ENCODE peak calls at places on chromosomes 2 and 18, in five cellular contexts. R is CD4-positive, CD25-positive, alpha-beta regulatory T cell; Y is HCT116; U is pancreas; C is left ventricle myocardium inferior. S is an unnamed sample.
A peak's percentile ranks its signal among the peaks of the same experiment; 100 is the strongest.

GRCh38 chr2:47336259-47337238 is 66.4 kb upstream of the MSH2 start:
- DNase-seq in Y (no peak), C (no peak), U (no peak), R (no peak), S (no peak)

GRCh38 chr2:54966165-54966819 is 84.0 kb downstream of the RTN4 start:
- DNase-seq in C (no peak), R (peak; percentile 63), U (no peak), Y (no peak), S (no peak)

GRCh38 chr2:200380139-200380561 is 73.7 kb downstream of the SPATS2L start:
- DNase-seq in C (no peak), Y (no peak), U (no peak), R (peak; percentile 50), S (no peak)

GRCh38 chr2:207833265-207833751 is 63.6 kb upstream of the FZD5 start:
- DNase-seq in U (no peak), Y (no peak), C (no peak), R (peak; percentile 48), S (no peak)

GRCh38 chr18:26863122-26863879 is 2.2 kb downstream of the AQP4 start:
- DNase-seq in C (peak; percentile 83), U (peak; percentile 79), Y (no peak), R (no peak), S (peak; percentile 84)

GRCh38 chr18:7668392-7668791 is 101.3 kb downstream of the PTPRM start:
- DNase-seq in Y (no peak), U (no peak), C (no peak), R (no peak), S (no peak)

GRCh38 chr2:212052412-212053159 is 486.0 kb downstream of the ERBB4 start:
- DNase-seq in Y (no peak), U (no peak), R (peak; percentile 0), C (no peak), S (no peak)

GRCh38 chr18:76260941-76261472 is 234.0 kb downstream of the ZNF516 start:
- DNase-seq in R (no peak), U (no peak), C (no peak), Y (no peak), S (no peak)

GRCh38 chr2:177296047-177296446 is 31.5 kb upstream of the NFE2L2 start:
- DNase-seq in U (no peak), R (peak; percentile 70), C (no peak), Y (peak; percentile 13), S (no peak)

GRCh38 chr2:241762321-241762932 is 14.2 kb upstream of the GAL3ST2 start:
- DNase-seq in C (peak; percentile 4), Y (no peak), U (peak; percentile 15), R (no peak), S (no peak)

GRCh38 chr2:74577448-74577847 is 22.9 kb downstream of the DOK1 start:
- DNase-seq in U (no peak), Y (no peak), R (peak; percentile 65), C (no peak), S (no peak)

GRCh38 chr2:33672896-33673295 is 73.8 kb upstream of the FAM98A start:
- DNase-seq in C (no peak), R (no peak), Y (no peak), U (no peak), S (no peak)

GRCh38 chr18:63216911-63217311 is 102.7 kb downstream of the BCL2 start:
- DNase-seq in C (no peak), U (no peak), Y (no peak), R (peak; percentile 85), S (no peak)

GRCh38 chr2:64325852-64326577 is 127.9 kb upstream of the LGALSL start:
- DNase-seq in U (no peak), R (peak; percentile 95), C (no peak), Y (no peak), S (no peak)

GRCh38 chr18:27879540-27879939 is 297.4 kb downstream of the CDH2 start:
- DNase-seq in Y (no peak), R (no peak), C (no peak), U (no peak), S (no peak)

DNA sequence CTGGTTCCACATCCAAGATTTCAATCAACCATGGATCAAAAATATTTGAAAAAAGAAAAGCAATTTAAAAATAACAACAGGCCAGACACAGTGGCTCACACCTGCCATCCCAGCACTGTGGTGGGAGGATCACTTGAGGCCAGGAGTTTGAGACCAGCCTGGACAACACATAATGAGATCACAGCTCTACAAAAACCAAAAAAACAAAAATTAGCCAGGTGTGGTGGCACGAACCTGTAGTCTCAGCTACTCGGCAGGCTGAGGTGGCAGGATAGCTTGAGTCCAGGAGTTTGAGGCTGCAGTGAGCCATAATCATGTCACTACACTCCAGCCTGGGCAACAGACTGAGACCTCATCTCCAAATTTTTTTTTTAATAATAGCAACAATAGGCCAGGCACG is 13.4 kb upstream of the SPATA3 start:
- DNase-seq in R (no peak), U (no peak), Y (no peak), C (no peak), S (no peak)
- H3K4me3 ChIP-seq in R (no peak overlapping the region), U (no peak overlapping the region), Y (no peak overlapping the region), C (no peak overlapping the region), S (no peak overlapping the region)

DNA sequence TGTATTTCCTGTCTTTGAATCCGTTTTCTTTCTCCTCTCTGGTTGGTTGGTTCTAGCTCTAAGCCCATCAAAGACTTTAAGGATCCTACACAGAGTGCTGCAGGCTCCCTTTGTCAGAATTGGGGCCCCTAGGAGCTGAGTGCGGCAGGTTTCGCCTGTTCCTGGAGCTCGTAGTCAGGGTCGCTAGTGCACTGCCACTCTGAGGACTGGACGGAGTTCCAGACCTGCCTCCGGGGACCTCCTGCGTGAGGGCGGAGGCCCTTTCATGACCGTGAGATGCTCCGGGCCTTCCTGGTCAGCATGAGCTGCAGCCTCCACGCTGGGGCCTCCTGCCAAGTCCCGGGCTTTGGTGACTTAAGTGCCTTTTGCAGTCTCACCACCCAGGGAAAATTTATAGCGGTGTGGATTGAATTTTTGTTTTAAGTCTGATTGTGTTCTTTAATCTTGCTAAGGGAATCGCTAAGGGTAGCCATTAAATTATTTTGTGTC is 33.7 kb downstream of the CHRNA1 start:
- DNase-seq in C (no peak), Y (no peak), U (no peak), R (no peak), S (no peak)
- H3K4me3 ChIP-seq in C (peak overlapping the region; percentile 65), Y (no peak overlapping the region), U (no peak overlapping the region), R (peak overlapping the region; percentile 52), S (no peak overlapping the region)

GRCh38 chr2:19866741-19867140 is 35.0 kb downstream of the TTC32 start:
- DNase-seq in Y (no peak), U (no peak), C (no peak), R (no peak), S (no peak)

GRCh38 chr2:19871836-19872235 is 29.9 kb downstream of the TTC32 start:
- DNase-seq in Y (no peak), U (no peak), C (no peak), R (no peak), S (no peak)

GRCh38 chr2:19870792-19871191 is 31.0 kb downstream of the TTC32 start:
- DNase-seq in R (no peak), Y (no peak), C (no peak), U (no peak), S (no peak)

GRCh38 chr2:19868224-19868623 is 33.6 kb downstream of the TTC32 start:
- DNase-seq in C (no peak), R (no peak), U (no peak), Y (no peak), S (no peak)

DNA sequence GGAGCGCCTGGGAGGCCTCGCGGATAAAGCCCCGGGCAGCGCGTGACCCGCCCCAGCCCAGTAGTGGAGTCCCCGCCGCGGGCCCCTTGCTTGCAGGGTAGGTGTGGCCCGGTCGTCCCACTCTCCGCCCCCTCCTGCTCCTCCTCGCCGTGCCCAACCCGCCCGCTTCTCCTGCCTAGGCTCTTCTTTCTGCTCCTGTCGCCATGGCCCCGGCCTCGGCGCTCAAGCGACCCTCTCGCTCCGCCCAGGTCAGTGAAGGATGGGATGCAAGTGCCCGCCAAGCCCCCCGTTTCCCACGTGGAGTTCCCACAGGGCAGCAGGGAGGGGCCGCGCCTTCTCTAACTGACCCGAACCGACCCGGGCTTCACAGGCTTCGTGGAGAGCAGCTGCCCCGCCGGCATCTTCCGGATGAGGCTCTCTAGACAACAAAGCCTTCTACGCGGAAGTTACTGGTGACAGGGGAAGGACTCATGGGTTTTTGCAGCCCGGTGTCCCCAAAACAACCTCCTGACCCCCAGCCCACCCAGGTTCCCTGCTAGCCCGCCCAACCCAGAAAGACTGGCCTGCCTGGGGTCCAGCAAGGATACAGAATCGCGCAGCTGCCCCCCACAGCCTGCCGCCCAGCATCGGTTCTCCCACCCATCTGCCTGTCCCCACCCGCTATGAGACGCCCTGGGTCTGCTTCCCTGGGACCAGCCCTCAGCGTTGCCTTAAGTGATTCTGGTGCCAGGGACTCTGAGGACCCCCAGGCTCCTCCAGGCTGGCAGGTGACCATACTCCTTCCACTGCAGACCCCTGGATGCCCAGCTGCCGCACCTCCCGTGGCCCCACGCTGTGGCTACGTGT is 32.9 kb downstream of the TTC32 start:
- DNase-seq in U (peak; percentile 69), R (peak; percentile 80), Y (no peak), C (peak; percentile 57), S (peak; percentile 36)
- H3K4me3 ChIP-seq in U (no peak overlapping the region), R (peak overlapping the region; percentile 65), Y (no peak overlapping the region), C (peak overlapping the region; percentile 68), S (peak overlapping the region; percentile 36)

GRCh38 chr2:182666674-182667320 is 49.3 kb upstream of the DNAJC10 start:
- DNase-seq in C (no peak), R (peak; percentile 53), Y (peak; percentile 18), U (no peak), S (no peak)
- H3K4me3 ChIP-seq in C (no peak overlapping the region), R (no peak overlapping the region), Y (no peak overlapping the region), U (no peak overlapping the region), S (no peak overlapping the region)

GRCh38 chr2:72619622-72620021 is 206.2 kb downstream of the EXOC6B start:
- DNase-seq in U (no peak), R (no peak), Y (no peak), C (no peak), S (no peak)
- H3K4me3 ChIP-seq in U (no peak overlapping the region), R (no peak overlapping the region), Y (no peak overlapping the region), C (no peak overlapping the region), S (no peak overlapping the region)

DNA sequence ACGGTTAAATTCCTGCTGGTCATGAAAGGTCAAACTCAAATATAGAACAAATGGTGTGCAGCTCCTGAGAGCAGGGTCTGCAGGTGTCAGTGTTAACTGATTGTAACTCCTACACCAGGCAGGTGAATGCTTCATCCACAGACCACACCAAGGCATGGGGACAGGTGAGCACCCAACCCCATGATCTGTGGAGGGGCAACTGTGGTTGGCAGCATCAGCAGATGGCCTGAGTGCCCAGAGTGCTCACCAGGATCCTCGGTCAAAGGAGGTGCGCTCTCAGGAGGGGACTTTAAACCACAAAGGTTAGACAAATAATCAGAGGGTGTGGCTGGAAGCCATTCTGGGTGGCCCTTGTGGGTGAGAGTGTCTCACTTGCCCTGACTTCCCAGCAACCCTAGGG is 44.5 kb downstream of the PTGR3 start:
- DNase-seq in Y (no peak), R (no peak), U (no peak), C (no peak), S (no peak)
- H3K4me3 ChIP-seq in Y (no peak overlapping the region), R (no peak overlapping the region), U (no peak overlapping the region), C (no peak overlapping the region), S (no peak overlapping the region)

GRCh38 chr2:143145056-143145455 is 15.8 kb downstream of the ARHGAP15 start:
- DNase-seq in C (no peak), U (no peak), Y (no peak), R (no peak), S (no peak)

GRCh38 chr2:143140864-143141637 is 11.8 kb downstream of the ARHGAP15 start:
- DNase-seq in U (no peak), C (no peak), Y (no peak), R (no peak), S (no peak)

GRCh38 chr2:143139835-143140393 is 10.7 kb downstream of the ARHGAP15 start:
- DNase-seq in Y (no peak), R (peak; percentile 61), C (no peak), U (no peak), S (no peak)
- H3K4me3 ChIP-seq in Y (no peak overlapping the region), R (peak overlapping the region; percentile 83), C (no peak overlapping the region), U (no peak overlapping the region), S (no peak overlapping the region)